ENCODE peak calls at places on chromosomes 16 and 17, in five cellular contexts. D, V, E, U and K are unnamed samples.

GRCh38 chr16:59535298-59535697 is 801.2 kb upstream of the GOT2 start:
- DNase-seq in V (no peak), D (no peak), U (no peak), E (no peak), K (no peak)

GRCh38 chr17:10171581-10171981 is 26.8 kb downstream of the GAS7 start:
- DNase-seq in D (peak), U (no peak), E (no peak), V (no peak), K (no peak)

GRCh38 chr17:74529243-74529642 is 2.0 kb downstream of the CD300LB start:
- DNase-seq in E (no peak), U (no peak), D (no peak), V (no peak), K (no peak)

GRCh38 chr16:29784901-29785500 is 5.5 kb upstream of the KIF22 start:
- DNase-seq in V (peak), D (peak), U (peak), E (peak), K (no peak)

GRCh38 chr16:66695474-66695934 is 1.0 kb downstream of the CMTM4 start:
- DNase-seq in V (no peak), U (no peak), D (no peak), E (no peak), K (no peak)

GRCh38 chr17:59842901-59843652 is 49.7 kb downstream of the TUBD1 start:
- DNase-seq in U (peak), D (peak), E (peak), V (peak), K (peak)

GRCh38 chr17:50956750-50957523 is 90.8 kb upstream of the TOB1 start:
- DNase-seq in U (peak), D (peak), V (peak), E (peak), K (no peak)

GRCh38 chr17:47694018-47694817 is at the start of gene TBKBP1:
- DNase-seq in U (peak), D (peak), E (peak), V (no peak), K (no peak)

GRCh38 chr16:23330583-23331249 is 28.6 kb downstream of the SCNN1B start:
- DNase-seq in E (no peak), D (no peak), V (no peak), U (no peak), K (no peak)

DNA sequence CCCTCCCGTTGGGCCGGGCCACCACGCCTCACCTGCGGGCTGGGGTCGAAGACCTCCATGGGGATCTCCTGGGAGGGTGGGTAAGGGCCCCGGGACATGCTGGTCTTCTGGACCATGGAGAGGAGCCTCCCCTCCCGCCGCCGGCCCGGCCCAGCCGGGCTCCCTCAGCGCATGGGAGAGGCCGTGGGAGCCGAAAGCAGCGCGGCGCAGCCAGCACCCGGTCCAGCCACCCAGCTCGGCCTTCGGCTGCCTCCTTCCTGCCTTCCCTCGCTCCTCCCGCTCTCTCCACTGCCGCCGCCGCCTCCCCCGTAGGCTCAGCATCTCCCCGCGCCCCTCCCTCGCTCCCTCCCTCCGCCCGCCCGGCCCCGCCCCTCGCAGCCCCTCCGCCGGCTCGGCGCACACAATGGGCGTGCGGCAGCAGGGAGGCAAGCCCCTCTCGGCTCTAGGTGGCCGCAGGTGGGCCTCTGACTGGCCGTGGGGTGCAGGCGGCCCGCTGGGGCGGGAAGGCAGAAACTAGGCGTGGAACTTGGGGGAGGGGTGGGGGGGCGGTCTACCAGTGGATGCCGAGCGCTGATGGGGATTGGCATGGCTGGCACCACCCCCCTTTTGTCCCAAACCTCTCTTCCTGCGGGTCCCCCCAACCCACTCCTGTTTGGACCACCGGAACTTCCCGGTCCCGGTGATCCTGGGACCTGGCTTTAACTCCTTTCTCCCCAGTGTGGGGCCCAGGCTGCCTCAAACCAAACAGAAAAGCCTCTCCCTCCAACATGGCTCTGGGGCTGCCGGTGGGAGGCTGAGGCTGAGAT is at the start of gene CACNB1:
- DNase-seq in E (peak), U (peak), D (peak), V (peak), K (no peak)
- TF ChIP-seq CTCF in E (no peak), U (no peak), D (no peak), V (no peak), K (no peak)

GRCh38 chr16:86671486-86672214 is 93.3 kb downstream of the FOXL1 start:
- DNase-seq in E (no peak), V (no peak), D (no peak), U (peak), K (no peak)
- TF ChIP-seq CTCF in E (no peak), V (no peak), D (no peak), U (no peak), K (no peak)

DNA sequence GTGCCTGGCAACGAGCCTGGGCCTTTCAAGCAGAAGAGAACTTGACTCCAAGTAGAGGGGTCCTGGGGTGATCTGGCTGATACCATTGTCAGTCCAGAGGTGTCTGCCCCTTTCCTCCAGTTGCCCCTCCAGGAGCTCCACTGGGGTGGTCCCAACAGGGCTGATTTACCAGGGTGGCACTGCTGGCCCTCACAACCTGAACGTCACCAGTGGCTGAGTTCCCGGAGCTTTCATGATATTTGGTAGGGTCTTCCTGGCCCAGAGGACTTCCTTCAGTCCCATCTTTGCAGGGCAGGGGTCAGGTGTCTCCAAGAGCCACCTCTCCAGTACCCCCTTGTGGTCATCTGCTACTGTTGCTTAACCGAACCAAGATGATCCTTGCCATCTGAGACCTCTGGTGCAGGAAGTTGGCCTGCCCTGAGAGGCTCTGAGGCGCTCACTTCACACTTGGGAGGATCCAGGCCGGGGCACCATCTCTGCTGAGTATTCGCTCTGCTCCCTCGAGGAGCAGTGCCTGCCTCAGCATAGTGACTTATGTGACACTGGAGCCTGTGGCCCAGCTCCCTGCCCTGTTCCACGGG is 3.5 kb downstream of the LIMD2 start:
- DNase-seq in E (no peak), U (no peak), D (peak), V (no peak), K (no peak)
- TF ChIP-seq CTCF in E (peak), U (peak), D (peak), V (no peak), K (peak)

GRCh38 chr16:87635541-87636049 is 33.3 kb downstream of the JPH3 start:
- DNase-seq in E (peak), U (peak), V (peak), D (peak), K (no peak)

GRCh38 chr16:87637357-87637756 is 35.0 kb downstream of the JPH3 start:
- DNase-seq in D (no peak), V (no peak), U (no peak), E (no peak), K (no peak)

GRCh38 chr16:87638736-87639135 is 36.4 kb downstream of the JPH3 start:
- DNase-seq in D (no peak), U (no peak), E (no peak), V (no peak), K (no peak)

GRCh38 chr16:87636050-87636684 is 33.9 kb downstream of the JPH3 start:
- DNase-seq in U (peak), D (peak), E (peak), V (peak), K (peak)

DNA sequence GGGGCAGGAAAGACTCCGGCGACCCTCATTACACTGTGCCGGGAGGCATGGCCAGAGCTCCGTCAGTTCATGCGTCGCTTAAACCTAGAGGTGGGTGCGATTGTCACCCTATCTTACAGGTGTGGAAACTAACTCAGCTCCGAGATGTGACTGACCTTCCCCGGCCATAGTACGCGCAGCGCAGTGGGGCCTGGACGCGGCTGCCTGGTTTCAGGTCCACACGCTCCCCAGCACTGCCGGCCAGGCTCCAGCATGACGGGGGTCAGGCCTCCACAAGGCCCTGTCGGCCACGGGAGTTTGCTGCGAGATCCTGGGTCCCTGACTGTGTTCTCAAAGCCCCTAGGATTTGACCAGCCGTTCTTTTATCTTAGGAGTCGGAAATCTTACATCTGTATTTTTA is 34.4 kb downstream of the JPH3 start:
- DNase-seq in D (no peak), U (no peak), E (no peak), V (no peak), K (no peak)
- TF ChIP-seq CTCF in D (no peak), U (no peak), E (no peak), V (no peak), K (no peak)

DNA sequence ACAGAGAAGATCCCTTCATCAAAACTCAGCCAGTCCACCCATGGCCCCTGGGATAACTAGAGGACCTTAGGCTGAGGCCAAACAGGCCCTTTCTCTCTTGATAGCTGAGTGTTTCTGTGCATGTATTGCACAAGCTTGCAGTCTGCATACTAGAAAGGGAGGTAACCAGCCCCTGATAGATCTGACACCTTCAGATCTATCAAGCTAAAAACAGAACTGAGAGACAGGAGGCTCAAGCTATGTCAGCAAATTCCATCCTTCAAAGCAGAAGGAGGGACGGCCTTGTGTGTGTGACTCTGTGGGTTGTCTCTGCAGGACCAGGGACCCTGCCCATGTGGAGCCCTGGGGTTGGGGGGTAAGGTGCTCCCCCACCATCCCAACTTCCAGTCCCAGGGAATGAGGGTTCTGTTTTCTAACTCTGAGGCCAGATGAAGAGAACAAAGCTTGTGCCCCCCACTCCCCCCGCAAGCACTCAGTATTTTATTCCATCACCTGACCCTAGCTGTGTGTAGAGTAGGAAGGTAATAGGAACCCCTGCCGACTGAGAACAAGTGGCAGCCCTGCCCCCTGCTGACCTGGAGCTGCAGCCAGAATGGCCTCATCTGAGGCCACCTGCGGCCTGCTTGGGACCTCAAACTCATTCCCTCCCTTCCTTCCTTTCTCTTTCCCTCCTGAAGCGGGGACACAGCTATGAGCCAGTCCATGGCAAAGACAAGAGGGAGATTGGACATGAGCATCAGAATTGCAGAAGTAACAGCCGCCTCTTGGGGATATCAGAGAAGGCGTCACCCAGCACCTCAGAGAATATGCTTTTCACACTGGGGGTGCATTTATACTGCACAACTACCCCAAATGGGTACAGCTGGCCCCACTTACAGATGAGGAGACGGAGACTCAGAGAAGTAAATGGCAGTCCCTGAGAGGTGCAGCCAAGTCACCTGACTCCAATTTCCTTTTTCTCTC is 63.7 kb downstream of the SMPD3 start:
- DNase-seq in E (no peak), D (no peak), V (no peak), U (no peak), K (no peak)
- TF ChIP-seq CTCF in E (no peak), D (no peak), V (no peak), U (no peak), K (no peak)

GRCh38 chr17:66191607-66192377 is at the start of gene CEP112:
- DNase-seq in D (peak), E (peak), U (peak), V (peak), K (peak)
- TF ChIP-seq CTCF in D (no peak), E (peak), U (no peak), V (no peak), K (no peak)

GRCh38 chr16:54957403-54957802 is 26.7 kb downstream of the IRX5 start:
- DNase-seq in U (no peak), D (peak), E (peak), V (no peak), K (no peak)
- TF ChIP-seq CTCF in U (peak), D (peak), E (peak), V (peak), K (peak)

DNA sequence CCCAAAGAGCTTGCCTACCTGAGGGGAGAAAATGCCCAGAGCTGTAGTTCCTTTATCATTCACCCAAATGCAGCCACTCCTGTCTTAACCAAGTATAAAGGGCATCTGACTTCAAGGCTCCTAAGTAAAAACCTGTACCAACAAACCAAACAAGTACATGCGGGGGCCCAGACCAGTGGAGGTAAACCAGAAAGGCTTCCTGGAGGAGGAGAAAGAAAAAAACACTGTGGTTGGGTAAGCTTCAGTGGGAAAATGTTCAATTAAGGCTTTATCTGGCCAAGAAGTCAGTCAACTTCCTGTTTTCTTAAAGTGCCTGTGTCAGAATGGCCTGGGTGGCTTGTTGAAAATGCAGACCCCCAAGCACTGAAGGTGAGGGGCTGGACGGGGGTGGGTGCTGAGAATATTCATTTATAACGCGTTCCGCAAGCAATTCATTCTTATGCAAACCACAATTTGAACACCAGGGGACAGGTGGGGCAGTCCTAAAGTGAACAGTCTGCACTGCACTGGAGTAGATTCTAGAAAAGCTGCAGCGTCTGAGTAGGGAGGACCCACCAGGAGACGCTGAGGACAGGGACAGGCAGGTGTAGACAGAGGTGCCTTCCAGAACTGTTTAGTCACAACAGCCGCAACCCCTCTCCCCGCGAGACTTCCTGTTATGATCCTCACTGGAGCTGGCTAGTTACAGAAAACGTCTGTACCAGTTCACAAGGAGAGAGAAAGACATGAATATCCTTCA is 467.1 kb downstream of the SOX9 start:
- DNase-seq in D (peak), U (peak), E (no peak), V (no peak), K (no peak)
- TF ChIP-seq CTCF in D (no peak), U (no peak), E (no peak), V (no peak), K (no peak)

GRCh38 chr16:3281222-3281621 is 2.1 kb upstream of the ZNF263 start:
- DNase-seq in V (no peak), E (no peak), D (no peak), U (no peak), K (no peak)

GRCh38 chr16:3282747-3283524 is at the start of gene ZNF263:
- DNase-seq in U (peak), D (peak), V (peak), E (peak), K (peak)

GRCh38 chr16:3283525-3284447 is 495 bp downstream of the ZNF263 start:
- DNase-seq in E (peak), V (peak), D (no peak), U (peak), K (no peak)

GRCh38 chr16:3285131-3285530 is 1.8 kb downstream of the ZNF263 start:
- DNase-seq in U (no peak), V (no peak), E (no peak), D (no peak), K (no peak)

DNA sequence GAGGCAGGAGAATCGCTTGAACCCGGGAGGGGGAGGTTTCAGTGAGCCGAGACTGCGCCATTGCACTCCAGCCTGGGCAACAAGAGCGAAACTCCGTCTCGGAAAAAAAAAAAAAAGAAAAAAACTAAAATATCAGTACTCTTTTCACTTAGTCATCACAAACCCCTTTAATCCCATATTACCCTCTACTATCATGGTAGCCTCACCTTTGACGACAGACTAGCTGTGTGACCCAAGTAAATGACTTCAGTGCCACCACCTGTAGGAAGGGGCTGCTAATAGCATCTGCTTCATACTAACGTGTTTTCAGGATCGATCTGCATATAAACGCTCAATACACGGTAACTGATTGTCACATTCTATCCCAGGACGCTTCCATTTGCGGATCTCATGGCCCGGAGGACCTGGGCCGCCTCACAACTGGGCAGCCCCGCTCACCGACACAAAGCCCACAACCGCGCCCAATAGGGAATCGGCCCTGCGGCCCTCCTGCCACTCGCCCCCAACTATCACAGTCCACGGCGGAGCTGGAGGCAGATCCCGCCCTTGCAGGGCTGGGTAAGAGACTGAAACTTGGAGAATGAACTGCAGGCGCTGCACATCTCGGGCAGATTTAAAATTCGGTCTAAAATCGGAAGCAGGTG is 1.1 kb upstream of the ZNF263 start:
- DNase-seq in E (no peak), V (no peak), D (no peak), U (peak), K (no peak)
- TF ChIP-seq CTCF in E (no peak), V (no peak), D (no peak), U (no peak), K (no peak)

GRCh38 chr17:18087610-18088491 is at the start of gene DRG2:
- DNase-seq in E (peak), V (peak), D (peak), U (peak), K (peak)
- TF ChIP-seq CTCF in E (peak), V (no peak), D (no peak), U (no peak), K (peak)